ENCODE peak calls at places on chromosomes 1 and 21, in seven cellular contexts. H is activated CD8-positive, alpha-beta T cell treated with anti-CD3 and anti-CD28 coated beads for 36 hours; Q is GM13977; V is activated CD4-positive, alpha-beta T cell treated with anti-CD3 and anti-CD28 coated beads, Interleukin-2, amount 50 U/mL, for 24 hours; M is CD8-positive, alpha-beta memory T cell; P is stimulated activated CD8-positive, alpha-beta memory T cell treated with anti-CD3 and anti-CD28 coated beads, Interleukin-4, amount 100 ng/mL, for 1 hour; T is aorta. B is an unnamed sample.

GRCh38 chr1:12537294-12537693 is 80.7 kb downstream of the DHRS3 start:
- DNase-seq in H (no peak), Q (no peak), V (no peak), M (no peak), P (no peak), T (no peak), B (no peak)

GRCh38 chr21:35059742-35060141 is 10.6 kb upstream of the RUNX1 start:
- DNase-seq in H (no peak), Q (no peak), V (no peak), M (no peak), P (no peak), T (no peak), B (no peak)

GRCh38 chr1:9651565-9652378 is at the start of gene PIK3CD:
- DNase-seq in H (peak), Q (peak), V (peak), M (no peak), P (no peak), T (peak), B (peak)

GRCh38 chr1:220012259-220012658 is 34.0 kb downstream of the EPRS1 start:
- DNase-seq in H (no peak), Q (no peak), V (no peak), M (no peak), P (no peak), T (no peak), B (no peak)

GRCh38 chr1:92567211-92567868 is 80.6 kb upstream of the GFI1 start:
- DNase-seq in H (no peak), Q (no peak), V (no peak), M (no peak), P (no peak), T (no peak), B (no peak)

GRCh38 chr1:187306671-187307415 is 478.1 kb downstream of the PLA2G4A start:
- DNase-seq in H (no peak), Q (no peak), V (no peak), M (no peak), P (no peak), T (no peak), B (no peak)

GRCh38 chr1:44696789-44697188 is 22.3 kb downstream of the ARMH1 start:
- DNase-seq in H (peak), Q (no peak), V (no peak), M (peak), P (no peak), T (no peak), B (no peak)

GRCh38 chr1:5620997-5621396 is 371.2 kb downstream of the NPHP4 start:
- DNase-seq in H (no peak), Q (no peak), V (no peak), M (no peak), P (no peak), T (no peak), B (no peak)

GRCh38 chr1:204651843-204652421 is 33.6 kb downstream of the LRRN2 start:
- DNase-seq in H (no peak), Q (no peak), V (no peak), M (no peak), P (no peak), T (no peak), B (no peak)

GRCh38 chr1:232327296-232327695 is 302.6 kb downstream of the SIPA1L2 start:
- DNase-seq in H (no peak), Q (no peak), V (no peak), M (no peak), P (no peak), T (no peak), B (no peak)

GRCh38 chr1:84442256-84442655 is 36.8 kb upstream of the RPF1 start:
- DNase-seq in H (no peak), Q (peak), V (no peak), M (peak), P (no peak), T (no peak), B (no peak)

GRCh38 chr1:175678471-175678870 is 64.9 kb downstream of the TNR start:
- DNase-seq in H (no peak), Q (no peak), V (no peak), M (no peak), P (no peak), T (no peak), B (no peak)

GRCh38 chr1:209758360-209758759 is 2.5 kb downstream of the TRAF3IP3 start:
- DNase-seq in H (no peak), Q (no peak), V (no peak), M (no peak), P (no peak), T (no peak), B (no peak)

GRCh38 chr21:22421416-22422190 is 1423.4 kb downstream of the NCAM2 start:
- DNase-seq in H (peak), Q (no peak), V (no peak), M (peak), P (no peak), T (no peak), B (no peak)

GRCh38 chr1:184905601-184906322 is 68.5 kb downstream of the NIBAN1 start:
- DNase-seq in H (no peak), Q (no peak), V (no peak), M (no peak), P (no peak), T (no peak), B (no peak)

GRCh38 chr1:175539986-175540385 is 203.4 kb downstream of the TNR start:
- DNase-seq in H (no peak), Q (no peak), V (no peak), M (no peak), P (no peak), T (no peak), B (no peak)

GRCh38 chr1:116722016-116722838 is 32.0 kb upstream of the CD2 start:
- DNase-seq in H (no peak), Q (no peak), V (no peak), M (no peak), P (no peak), T (no peak), B (no peak)

B was measured in left lung.